ENCODE peak calls at places on chromosomes 6 and 20, in eight cellular contexts. One of them, this sample, is unnamed.

GRCh38 chr6:39530201-39530759 is 194.9 kb downstream of the KIF6 start:
- DNase-seq in ACHN: no peak
- DNase-seq in NCI-H2081 treated with DMSO at 0.1 percent for 48 hours: no peak
- DNase-seq in H9: no peak
- DNase-seq in HEK293T: no peak
- DNase-seq in GM13977: peak
- DNase-seq in choroid plexus epithelial cell: peak
- DNase-seq in effector memory CD4-positive, alpha-beta T cell: no peak
- DNase-seq in this sample: no peak

GRCh38 chr6:15628499-15629131 is 34.2 kb downstream of the DTNBP1 start:
- DNase-seq in ACHN: no peak
- DNase-seq in NCI-H2081 treated with DMSO at 0.1 percent for 48 hours: no peak
- DNase-seq in H9: no peak
- DNase-seq in HEK293T: no peak
- DNase-seq in GM13977: no peak
- DNase-seq in choroid plexus epithelial cell: peak
- DNase-seq in effector memory CD4-positive, alpha-beta T cell: no peak
- DNase-seq in this sample: no peak

GRCh38 chr6:117423754-117424153 is 2.0 kb downstream of the ROS1 start:
- DNase-seq in ACHN: no peak
- DNase-seq in NCI-H2081 treated with DMSO at 0.1 percent for 48 hours: no peak
- DNase-seq in H9: no peak
- DNase-seq in HEK293T: no peak
- DNase-seq in GM13977: no peak
- DNase-seq in choroid plexus epithelial cell: no peak
- DNase-seq in effector memory CD4-positive, alpha-beta T cell: no peak
- DNase-seq in this sample: no peak

GRCh38 chr6:125037826-125038225 is 75.6 kb downstream of the RNF217 start:
- DNase-seq in ACHN: no peak
- DNase-seq in NCI-H2081 treated with DMSO at 0.1 percent for 48 hours: no peak
- DNase-seq in H9: no peak
- DNase-seq in HEK293T: no peak
- DNase-seq in GM13977: no peak
- DNase-seq in choroid plexus epithelial cell: no peak
- DNase-seq in effector memory CD4-positive, alpha-beta T cell: no peak
- DNase-seq in this sample: no peak

GRCh38 chr6:157760589-157761330 is 62.3 kb upstream of the SNX9 start:
- DNase-seq in ACHN: peak
- DNase-seq in NCI-H2081 treated with DMSO at 0.1 percent for 48 hours: no peak
- DNase-seq in H9: no peak
- DNase-seq in HEK293T: no peak
- DNase-seq in GM13977: no peak
- DNase-seq in choroid plexus epithelial cell: peak
- DNase-seq in effector memory CD4-positive, alpha-beta T cell: no peak
- DNase-seq in this sample: no peak

GRCh38 chr20:62010551-62011402 is 54.9 kb downstream of the TAF4 start:
- DNase-seq in ACHN: peak
- DNase-seq in NCI-H2081 treated with DMSO at 0.1 percent for 48 hours: no peak
- DNase-seq in H9: peak
- DNase-seq in HEK293T: peak
- DNase-seq in GM13977: peak
- DNase-seq in choroid plexus epithelial cell: peak
- DNase-seq in effector memory CD4-positive, alpha-beta T cell: peak
- DNase-seq in this sample: peak

GRCh38 chr20:45965169-45966002 is 6.6 kb downstream of the ZNF335 start:
- DNase-seq in ACHN: no peak
- DNase-seq in NCI-H2081 treated with DMSO at 0.1 percent for 48 hours: no peak
- DNase-seq in H9: peak
- DNase-seq in HEK293T: no peak
- DNase-seq in GM13977: no peak
- DNase-seq in choroid plexus epithelial cell: no peak
- DNase-seq in effector memory CD4-positive, alpha-beta T cell: no peak
- DNase-seq in this sample: no peak

GRCh38 chr20:44736170-44737021 is 9.3 kb upstream of the KCNK15 start:
- DNase-seq in ACHN: peak
- DNase-seq in NCI-H2081 treated with DMSO at 0.1 percent for 48 hours: no peak
- DNase-seq in H9: peak
- DNase-seq in HEK293T: peak
- DNase-seq in GM13977: no peak
- DNase-seq in choroid plexus epithelial cell: peak
- DNase-seq in effector memory CD4-positive, alpha-beta T cell: no peak
- DNase-seq in this sample: peak

GRCh38 chr6:12760911-12761310 is 44.3 kb downstream of the PHACTR1 start:
- DNase-seq in ACHN: no peak
- DNase-seq in NCI-H2081 treated with DMSO at 0.1 percent for 48 hours: no peak
- DNase-seq in H9: no peak
- DNase-seq in HEK293T: no peak
- DNase-seq in GM13977: no peak
- DNase-seq in choroid plexus epithelial cell: no peak
- DNase-seq in effector memory CD4-positive, alpha-beta T cell: no peak
- DNase-seq in this sample: no peak

GRCh38 chr6:73768630-73769029 is 72.6 kb downstream of the CD109 start:
- DNase-seq in ACHN: no peak
- DNase-seq in NCI-H2081 treated with DMSO at 0.1 percent for 48 hours: no peak
- DNase-seq in H9: no peak
- DNase-seq in HEK293T: no peak
- DNase-seq in GM13977: no peak
- DNase-seq in choroid plexus epithelial cell: no peak
- DNase-seq in effector memory CD4-positive, alpha-beta T cell: no peak
- DNase-seq in this sample: no peak

GRCh38 chr20:63957004-63957689 is 931 bp upstream of the UCKL1 start:
- DNase-seq in ACHN: peak
- DNase-seq in NCI-H2081 treated with DMSO at 0.1 percent for 48 hours: no peak
- DNase-seq in H9: peak
- DNase-seq in HEK293T: peak
- DNase-seq in GM13977: peak
- DNase-seq in choroid plexus epithelial cell: peak
- DNase-seq in effector memory CD4-positive, alpha-beta T cell: peak
- DNase-seq in this sample: peak

GRCh38 chr20:53512076-53512475 is 81.6 kb downstream of the ZNF217 start:
- DNase-seq in ACHN: no peak
- DNase-seq in NCI-H2081 treated with DMSO at 0.1 percent for 48 hours: no peak
- DNase-seq in H9: no peak
- DNase-seq in HEK293T: no peak
- DNase-seq in GM13977: no peak
- DNase-seq in choroid plexus epithelial cell: no peak
- DNase-seq in effector memory CD4-positive, alpha-beta T cell: no peak
- DNase-seq in this sample: no peak

GRCh38 chr20:41011551-41012067 is 17.0 kb upstream of the TOP1 start:
- DNase-seq in ACHN: no peak
- DNase-seq in NCI-H2081 treated with DMSO at 0.1 percent for 48 hours: no peak
- DNase-seq in H9: no peak
- DNase-seq in HEK293T: no peak
- DNase-seq in GM13977: peak
- DNase-seq in choroid plexus epithelial cell: no peak
- DNase-seq in effector memory CD4-positive, alpha-beta T cell: no peak
- DNase-seq in this sample: no peak

GRCh38 chr20:5030348-5031205 is 29.3 kb upstream of the SLC23A2 start:
- DNase-seq in ACHN: no peak
- DNase-seq in NCI-H2081 treated with DMSO at 0.1 percent for 48 hours: no peak
- DNase-seq in H9: no peak
- DNase-seq in HEK293T: no peak
- DNase-seq in GM13977: no peak
- DNase-seq in choroid plexus epithelial cell: no peak
- DNase-seq in effector memory CD4-positive, alpha-beta T cell: no peak
- DNase-seq in this sample: no peak

GRCh38 chr6:157813757-157814455 is 9.1 kb upstream of the SNX9 start:
- DNase-seq in ACHN: no peak
- DNase-seq in NCI-H2081 treated with DMSO at 0.1 percent for 48 hours: no peak
- DNase-seq in H9: no peak
- DNase-seq in HEK293T: no peak
- DNase-seq in GM13977: no peak
- DNase-seq in choroid plexus epithelial cell: peak
- DNase-seq in effector memory CD4-positive, alpha-beta T cell: no peak
- DNase-seq in this sample: no peak

GRCh38 chr20:34834459-34834893 is 9.0 kb upstream of the NCOA6 start:
- DNase-seq in ACHN: peak
- DNase-seq in NCI-H2081 treated with DMSO at 0.1 percent for 48 hours: peak
- DNase-seq in H9: no peak
- DNase-seq in HEK293T: peak
- DNase-seq in GM13977: peak
- DNase-seq in choroid plexus epithelial cell: peak
- DNase-seq in effector memory CD4-positive, alpha-beta T cell: no peak
- DNase-seq in this sample: no peak

GRCh38 chr20:19786311-19786710 is 28.3 kb downstream of the RIN2 start:
- DNase-seq in ACHN: peak
- DNase-seq in NCI-H2081 treated with DMSO at 0.1 percent for 48 hours: no peak
- DNase-seq in H9: peak
- DNase-seq in HEK293T: no peak
- DNase-seq in GM13977: no peak
- DNase-seq in choroid plexus epithelial cell: peak
- DNase-seq in effector memory CD4-positive, alpha-beta T cell: no peak
- DNase-seq in this sample: peak

GRCh38 chr20:8790442-8791074 is 278.3 kb upstream of the PLCB4 start:
- DNase-seq in ACHN: peak
- DNase-seq in NCI-H2081 treated with DMSO at 0.1 percent for 48 hours: no peak
- DNase-seq in H9: no peak
- DNase-seq in HEK293T: peak
- DNase-seq in GM13977: peak
- DNase-seq in choroid plexus epithelial cell: peak
- DNase-seq in effector memory CD4-positive, alpha-beta T cell: no peak
- DNase-seq in this sample: peak

GRCh38 chr6:30325873-30326445 is 768 bp upstream of the TRIM39 start:
- DNase-seq in ACHN: no peak
- DNase-seq in NCI-H2081 treated with DMSO at 0.1 percent for 48 hours: no peak
- DNase-seq in H9: peak
- DNase-seq in HEK293T: peak
- DNase-seq in GM13977: peak
- DNase-seq in choroid plexus epithelial cell: peak
- DNase-seq in effector memory CD4-positive, alpha-beta T cell: no peak
- DNase-seq in this sample: peak

GRCh38 chr6:10355115-10355702 is 59.7 kb downstream of the TFAP2A start:
- DNase-seq in ACHN: no peak
- DNase-seq in NCI-H2081 treated with DMSO at 0.1 percent for 48 hours: no peak
- DNase-seq in H9: no peak
- DNase-seq in HEK293T: no peak
- DNase-seq in GM13977: peak
- DNase-seq in choroid plexus epithelial cell: no peak
- DNase-seq in effector memory CD4-positive, alpha-beta T cell: no peak
- DNase-seq in this sample: no peak

GRCh38 chr6:136426627-136427377 is 123.4 kb downstream of the MAP7 start:
- DNase-seq in ACHN: no peak
- DNase-seq in NCI-H2081 treated with DMSO at 0.1 percent for 48 hours: no peak
- DNase-seq in H9: no peak
- DNase-seq in HEK293T: no peak
- DNase-seq in GM13977: no peak
- DNase-seq in choroid plexus epithelial cell: no peak
- DNase-seq in effector memory CD4-positive, alpha-beta T cell: no peak
- DNase-seq in this sample: no peak

GRCh38 chr6:27894839-27895762 is 17.1 kb downstream of the OR2B2 start:
- DNase-seq in ACHN: peak
- DNase-seq in NCI-H2081 treated with DMSO at 0.1 percent for 48 hours: peak
- DNase-seq in H9: peak
- DNase-seq in HEK293T: peak
- DNase-seq in GM13977: peak
- DNase-seq in choroid plexus epithelial cell: peak
- DNase-seq in effector memory CD4-positive, alpha-beta T cell: peak
- DNase-seq in this sample: peak

GRCh38 chr6:49541210-49541724 is 9.2 kb upstream of the C6orf141 start:
- DNase-seq in ACHN: no peak
- DNase-seq in NCI-H2081 treated with DMSO at 0.1 percent for 48 hours: no peak
- DNase-seq in H9: no peak
- DNase-seq in HEK293T: no peak
- DNase-seq in GM13977: no peak
- DNase-seq in choroid plexus epithelial cell: peak
- DNase-seq in effector memory CD4-positive, alpha-beta T cell: no peak
- DNase-seq in this sample: no peak

GRCh38 chr6:160678744-160679401 is 14.8 kb upstream of the LPA start:
- DNase-seq in ACHN: no peak
- DNase-seq in NCI-H2081 treated with DMSO at 0.1 percent for 48 hours: no peak
- DNase-seq in H9: peak
- DNase-seq in HEK293T: no peak
- DNase-seq in GM13977: no peak
- DNase-seq in choroid plexus epithelial cell: no peak
- DNase-seq in effector memory CD4-positive, alpha-beta T cell: no peak
- DNase-seq in this sample: peak

GRCh38 chr6:163592872-163593271 is 178.4 kb downstream of the QKI start:
- DNase-seq in ACHN: no peak
- DNase-seq in NCI-H2081 treated with DMSO at 0.1 percent for 48 hours: no peak
- DNase-seq in H9: no peak
- DNase-seq in HEK293T: no peak
- DNase-seq in GM13977: no peak
- DNase-seq in choroid plexus epithelial cell: no peak
- DNase-seq in effector memory CD4-positive, alpha-beta T cell: no peak
- DNase-seq in this sample: no peak

GRCh38 chr6:107272246-107272645 is 156.9 kb upstream of the BEND3 start:
- DNase-seq in ACHN: no peak
- DNase-seq in NCI-H2081 treated with DMSO at 0.1 percent for 48 hours: no peak
- DNase-seq in H9: no peak
- DNase-seq in HEK293T: no peak
- DNase-seq in GM13977: no peak
- DNase-seq in choroid plexus epithelial cell: no peak
- DNase-seq in effector memory CD4-positive, alpha-beta T cell: no peak
- DNase-seq in this sample: no peak

GRCh38 chr6:64547594-64548268 is 912.1 kb downstream of the PHF3 start:
- DNase-seq in ACHN: no peak
- DNase-seq in NCI-H2081 treated with DMSO at 0.1 percent for 48 hours: no peak
- DNase-seq in H9: no peak
- DNase-seq in HEK293T: no peak
- DNase-seq in GM13977: no peak
- DNase-seq in choroid plexus epithelial cell: no peak
- DNase-seq in effector memory CD4-positive, alpha-beta T cell: no peak
- DNase-seq in this sample: no peak

GRCh38 chr6:139422105-139423036 is 47.9 kb upstream of the CITED2 start:
- DNase-seq in ACHN: no peak
- DNase-seq in NCI-H2081 treated with DMSO at 0.1 percent for 48 hours: no peak
- DNase-seq in H9: no peak
- DNase-seq in HEK293T: no peak
- DNase-seq in GM13977: no peak
- DNase-seq in choroid plexus epithelial cell: no peak
- DNase-seq in effector memory CD4-positive, alpha-beta T cell: no peak
- DNase-seq in this sample: no peak

GRCh38 chr6:7561153-7561964 is 19.9 kb downstream of the DSP start:
- DNase-seq in ACHN: no peak
- DNase-seq in NCI-H2081 treated with DMSO at 0.1 percent for 48 hours: peak
- DNase-seq in H9: no peak
- DNase-seq in HEK293T: no peak
- DNase-seq in GM13977: no peak
- DNase-seq in choroid plexus epithelial cell: no peak
- DNase-seq in effector memory CD4-positive, alpha-beta T cell: no peak
- DNase-seq in this sample: no peak

GRCh38 chr6:42929928-42930360 is 664 bp downstream of the CNPY3 start:
- DNase-seq in ACHN: peak
- DNase-seq in NCI-H2081 treated with DMSO at 0.1 percent for 48 hours: no peak
- DNase-seq in H9: no peak
- DNase-seq in HEK293T: no peak
- DNase-seq in GM13977: peak
- DNase-seq in choroid plexus epithelial cell: peak
- DNase-seq in effector memory CD4-positive, alpha-beta T cell: peak
- DNase-seq in this sample: no peak

GRCh38 chr20:24695529-24696225 is 226.2 kb downstream of the SYNDIG1 start:
- DNase-seq in ACHN: no peak
- DNase-seq in NCI-H2081 treated with DMSO at 0.1 percent for 48 hours: no peak
- DNase-seq in H9: peak
- DNase-seq in HEK293T: no peak
- DNase-seq in GM13977: no peak
- DNase-seq in choroid plexus epithelial cell: no peak
- DNase-seq in effector memory CD4-positive, alpha-beta T cell: no peak
- DNase-seq in this sample: no peak

GRCh38 chr6:79525272-79526100 is 11.7 kb downstream of the LCA5 start:
- DNase-seq in ACHN: peak
- DNase-seq in NCI-H2081 treated with DMSO at 0.1 percent for 48 hours: no peak
- DNase-seq in H9: peak
- DNase-seq in HEK293T: no peak
- DNase-seq in GM13977: no peak
- DNase-seq in choroid plexus epithelial cell: peak
- DNase-seq in effector memory CD4-positive, alpha-beta T cell: no peak
- DNase-seq in this sample: no peak

GRCh38 chr20:31869942-31870702 is at the start of the genes DUSP15 and TTLL9:
- DNase-seq in ACHN: peak
- DNase-seq in NCI-H2081 treated with DMSO at 0.1 percent for 48 hours: no peak
- DNase-seq in H9: no peak
- DNase-seq in HEK293T: peak
- DNase-seq in GM13977: peak
- DNase-seq in choroid plexus epithelial cell: no peak
- DNase-seq in effector memory CD4-positive, alpha-beta T cell: no peak
- DNase-seq in this sample: peak

This sample was measured in glutamatergic neuron.